ENCODE peak calls at places on chromosome 19, in seven cellular contexts. M, E, P, I, A, W and X are unnamed samples.

GRCh38 chr19:14570864-14571527 is 870 bp downstream of the NDUFB7 start:
- DNase-seq in M (no peak), E (no peak), P (no peak), I (no peak), A (no peak), W (no peak), X (no peak)

GRCh38 chr19:33905937-33906577 is 109.4 kb downstream of the KCTD15 start:
- DNase-seq in M (peak; percentile 84), E (peak; percentile 40), P (no peak), I (peak; percentile 22), A (peak; percentile 95), W (no peak), X (no peak)

GRCh38 chr19:14203258-14203657 is 2.7 kb downstream of the ADGRL1 start:
- DNase-seq in M (no peak), E (no peak), P (no peak), I (no peak), A (no peak), W (no peak), X (no peak)

GRCh38 chr19:5334366-5334739 is 6.3 kb downstream of the PTPRS start:
- DNase-seq in M (no peak), E (no peak), P (no peak), I (no peak), A (no peak), W (no peak), X (no peak)

GRCh38 chr19:10552596-10553053 is 8.9 kb downstream of the ATG4D start:
- DNase-seq in M (no peak), E (no peak), P (peak; percentile 17), I (no peak), A (no peak), W (no peak), X (no peak)

GRCh38 chr19:18437481-18438330 is at the start of gene ISYNA1:
- DNase-seq in M (peak; percentile 72), E (peak; percentile 71), P (no peak), I (peak; percentile 66), A (peak; percentile 89), W (no peak), X (no peak)

GRCh38 chr19:36850646-36851442 is at the start of gene ZNF345:
- DNase-seq in M (peak; percentile 92), E (peak; percentile 93), P (peak; percentile 96), I (peak; percentile 95), A (peak; percentile 95), W (peak; percentile 93), X (peak; percentile 80)

GRCh38 chr19:18832331-18833140 is 777 bp downstream of the UPF1 start:
- DNase-seq in M (no peak), E (no peak), P (peak; percentile 12), I (peak; percentile 40), A (no peak), W (no peak), X (no peak)

GRCh38 chr19:43687660-43687997 is 17.7 kb upstream of the PLAUR start:
- DNase-seq in M (no peak), E (no peak), P (no peak), I (no peak), A (no peak), W (no peak), X (no peak)

GRCh38 chr19:13960863-13961784 is 8.8 kb downstream of the DCAF15 start:
- DNase-seq in M (no peak), E (no peak), P (no peak), I (no peak), A (no peak), W (no peak), X (no peak)

GRCh38 chr19:30086916-30087315 is 144.9 kb downstream of the URI1 start:
- DNase-seq in M (peak; percentile 25), E (no peak), P (no peak), I (no peak), A (no peak), W (no peak), X (no peak)

GRCh38 chr19:4058696-4059492 is 7.8 kb downstream of the ZBTB7A start:
- DNase-seq in M (peak; percentile 59), E (no peak), P (no peak), I (no peak), A (peak; percentile 83), W (no peak), X (no peak)

GRCh38 chr19:2532252-2533071 is 56.5 kb downstream of the GADD45B start:
- DNase-seq in M (no peak), E (no peak), P (peak; percentile 94), I (peak; percentile 90), A (no peak), W (peak; percentile 90), X (no peak)
- H3K27ac ChIP-seq in M (no peak overlapping the region), E (no peak overlapping the region), P (peak overlapping the region; percentile 5), I (peak overlapping the region; percentile 89), A (peak overlapping the region; percentile 30), W (peak overlapping the region; percentile 64), X (peak overlapping the region; percentile 53)

DNA sequence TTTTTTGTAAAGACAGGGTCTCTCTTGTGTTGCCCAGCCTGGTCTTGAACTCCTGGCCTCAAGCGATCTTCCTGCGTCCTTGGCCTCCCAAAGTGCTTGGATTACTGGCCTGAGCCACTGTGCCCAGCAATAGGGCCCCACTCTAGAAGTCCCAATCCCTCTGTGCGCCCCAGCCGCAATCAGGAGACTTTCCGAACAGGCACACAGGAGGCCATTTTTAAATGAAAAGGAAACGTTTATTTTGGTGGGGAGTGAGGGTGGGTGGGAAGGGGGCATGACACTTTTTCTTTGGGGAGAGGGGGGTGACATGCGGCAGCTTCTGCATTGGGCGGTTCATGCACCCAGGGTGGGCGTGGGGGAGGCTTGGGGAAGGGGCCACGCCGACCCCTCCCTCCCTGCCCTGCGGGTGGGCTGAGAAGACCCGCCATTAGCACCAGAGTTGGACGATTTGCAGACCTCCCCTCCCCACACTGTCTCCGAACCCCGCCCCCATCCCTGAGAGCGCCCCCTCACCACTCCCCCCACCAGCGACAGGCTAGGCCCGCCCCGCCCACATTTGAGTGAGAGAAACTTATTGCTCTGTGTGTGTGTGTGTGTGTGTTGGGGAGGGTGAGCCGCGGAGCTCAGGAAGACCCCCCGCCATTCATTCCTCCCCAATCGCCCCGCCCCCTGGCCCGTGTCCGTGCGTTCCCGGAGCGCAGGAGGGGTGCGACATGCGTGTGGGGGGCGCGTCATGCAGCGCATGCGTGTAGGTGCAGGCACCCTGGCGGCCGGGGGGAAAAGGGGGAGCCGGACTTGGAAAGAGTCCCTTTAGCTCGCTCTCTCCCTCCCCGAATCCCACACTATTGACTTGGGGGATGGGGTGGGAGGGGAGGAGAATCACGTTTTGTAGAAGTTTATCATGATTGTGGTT is 17.2 kb downstream of the KCNC3 start:
- DNase-seq in M (no peak), E (no peak), P (no peak), I (no peak), A (no peak), W (no peak), X (no peak)
- H3K4me1 ChIP-seq in M (no peaks in the 10 kb centered on the region), E (no peaks in the 10 kb centered on the region), P (no peaks in the 10 kb centered on the region), I (no peaks in the 10 kb centered on the region), A (no peaks in the 10 kb centered on the region), W (no peaks in the 10 kb centered on the region), X (no peaks in the 10 kb centered on the region)

GRCh38 chr19:1206733-1207301 is 1.2 kb downstream of the STK11 start:
- DNase-seq in M (no peak), E (no peak), P (no peak), I (no peak), A (peak; percentile 78), W (no peak), X (no peak)

GRCh38 chr19:1210227-1210538 is 4.6 kb downstream of the STK11 start:
- DNase-seq in M (no peak), E (no peak), P (no peak), I (no peak), A (no peak), W (no peak), X (no peak)

GRCh38 chr19:1206063-1206732 is 620 bp downstream of the STK11 start:
- DNase-seq in M (no peak), E (no peak), P (no peak), I (no peak), A (peak; percentile 81), W (no peak), X (no peak)

GRCh38 chr19:1199531-1199930 is 6.0 kb upstream of the STK11 start:
- DNase-seq in M (no peak), E (no peak), P (no peak), I (no peak), A (no peak), W (no peak), X (no peak)

DNA sequence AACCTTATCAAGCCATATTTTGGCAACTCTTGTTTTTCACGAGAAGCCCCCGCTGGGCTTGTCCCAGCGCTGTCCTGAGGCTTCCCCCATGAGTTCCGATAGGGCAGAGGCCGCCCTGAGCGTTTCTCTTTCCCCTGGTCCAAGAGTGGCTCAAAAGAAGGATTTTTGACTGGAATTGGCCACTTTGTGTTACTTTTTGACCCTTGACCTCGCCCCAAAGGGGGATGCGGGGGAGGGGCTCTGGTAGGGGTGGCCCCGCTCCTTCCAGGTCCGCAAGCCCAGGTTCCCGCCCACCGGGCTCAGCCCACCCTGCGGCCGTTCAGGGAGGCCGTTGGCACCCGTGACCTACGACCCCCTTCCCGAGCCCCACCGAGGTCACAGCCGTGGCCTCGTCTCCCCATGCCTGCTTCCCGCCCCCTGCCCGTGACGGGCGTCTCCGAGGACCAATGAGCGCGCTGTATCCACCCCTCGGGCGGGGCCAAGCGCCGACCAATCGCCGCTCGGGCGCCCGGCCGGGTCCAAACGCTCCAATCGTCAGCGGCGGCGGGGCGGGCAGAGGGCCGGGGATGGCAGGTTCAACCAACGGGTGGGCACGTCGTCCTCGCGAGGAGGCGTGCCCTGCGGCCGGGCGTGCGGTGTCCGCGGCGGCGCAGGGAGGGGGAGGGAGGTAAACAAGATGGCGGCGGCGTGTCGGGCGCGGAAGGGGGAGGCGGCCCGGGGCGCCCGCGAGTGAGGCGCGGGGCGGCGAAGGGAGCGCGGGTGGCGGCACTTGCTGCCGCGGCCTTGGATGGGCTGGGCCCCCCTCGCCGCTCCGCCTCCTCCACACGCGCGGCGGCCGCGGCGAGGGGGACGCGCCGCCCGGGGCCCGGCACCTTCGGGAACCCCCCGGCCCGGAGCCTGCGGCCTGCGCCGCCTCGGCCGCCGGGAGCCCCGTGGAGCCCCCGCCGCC is at the start of gene STK11:
- DNase-seq in M (peak; percentile 99), E (peak; percentile 98), P (peak; percentile 96), I (peak; percentile 97), A (peak; percentile 100), W (peak; percentile 88), X (peak; percentile 96)
- H3K4me3 ChIP-seq in M (peak within 1 kb of the TSS; percentile 80), E (peak within 1 kb of the TSS; percentile 71), P (peak within 1 kb of the TSS; percentile 89), I (peak within 1 kb of the TSS; percentile 76), A (peak within 1 kb of the TSS; percentile 81), W (peak within 1 kb of the TSS; percentile 79), X (peak within 1 kb of the TSS; percentile 86)

GRCh38 chr19:48715276-48715675 is 4.2 kb downstream of the MAMSTR start:
- DNase-seq in M (peak; percentile 49), E (peak; percentile 58), P (no peak), I (no peak), A (peak; percentile 84), W (no peak), X (no peak)

GRCh38 chr19:48718711-48719231 is 754 bp downstream of the MAMSTR start:
- DNase-seq in M (no peak), E (no peak), P (no peak), I (no peak), A (peak; percentile 85), W (no peak), X (no peak)

GRCh38 chr19:48715681-48716171 is 3.8 kb downstream of the MAMSTR start:
- DNase-seq in M (no peak), E (peak; percentile 51), P (no peak), I (no peak), A (peak; percentile 81), W (no peak), X (no peak)

GRCh38 chr19:48714759-48715261 is 4.7 kb downstream of the MAMSTR start:
- DNase-seq in M (no peak), E (no peak), P (no peak), I (peak; percentile 22), A (no peak), W (no peak), X (no peak)

GRCh38 chr19:48717059-48717395 is 2.5 kb downstream of the MAMSTR start:
- DNase-seq in M (no peak), E (no peak), P (peak; percentile 37), I (no peak), A (no peak), W (no peak), X (no peak)
- H3K27ac ChIP-seq in M (no peak overlapping the region), E (peak overlapping the region; percentile 92), P (no peak overlapping the region), I (no peak overlapping the region), A (no peak overlapping the region), W (no peak overlapping the region), X (no peak overlapping the region)